ENCODE peak calls at places on chromosomes 6 and 20, in ten cellular contexts. One of them, this sample, is unnamed.

GRCh38 chr6:122364084-122364483 is 35.4 kb upstream of the HSF2 start:
- DNase-seq in COR-L47: no peak
- DNase-seq in CD8-positive, alpha-beta memory T cell: no peak
- DNase-seq in HTR-8/SVneo: no peak
- DNase-seq in AG04450: no peak
- DNase-seq in amniotic stem cell: no peak
- DNase-seq in heart right ventricle: no peak
- DNase-seq in Panc1: no peak
- DNase-seq in hippocampal formation: no peak
- DNase-seq in stomach: no peak
- DNase-seq in this sample: no peak

GRCh38 chr6:10510592-10511367 is 10.4 kb upstream of the GCNT2 start:
- DNase-seq in COR-L47: peak
- DNase-seq in CD8-positive, alpha-beta memory T cell: no peak
- DNase-seq in HTR-8/SVneo: peak
- DNase-seq in AG04450: no peak
- DNase-seq in amniotic stem cell: no peak
- DNase-seq in heart right ventricle: peak
- DNase-seq in Panc1: no peak
- DNase-seq in hippocampal formation: peak
- DNase-seq in stomach: peak
- DNase-seq in this sample: peak

GRCh38 chr6:69456086-69456485 is 340.7 kb downstream of the LMBRD1 start:
- DNase-seq in COR-L47: no peak
- DNase-seq in CD8-positive, alpha-beta memory T cell: no peak
- DNase-seq in HTR-8/SVneo: no peak
- DNase-seq in AG04450: no peak
- DNase-seq in amniotic stem cell: no peak
- DNase-seq in heart right ventricle: no peak
- DNase-seq in Panc1: no peak
- DNase-seq in hippocampal formation: peak
- DNase-seq in stomach: no peak
- DNase-seq in this sample: no peak

GRCh38 chr6:33170176-33171095 is 21.8 kb downstream of the COL11A2 start:
- DNase-seq in COR-L47: no peak
- DNase-seq in CD8-positive, alpha-beta memory T cell: no peak
- DNase-seq in HTR-8/SVneo: no peak
- DNase-seq in AG04450: no peak
- DNase-seq in amniotic stem cell: no peak
- DNase-seq in heart right ventricle: no peak
- DNase-seq in Panc1: no peak
- DNase-seq in hippocampal formation: no peak
- DNase-seq in stomach: no peak
- DNase-seq in this sample: no peak

GRCh38 chr6:3630258-3630828 is 121.2 kb downstream of the PXDC1 start:
- DNase-seq in COR-L47: no peak
- DNase-seq in CD8-positive, alpha-beta memory T cell: no peak
- DNase-seq in HTR-8/SVneo: no peak
- DNase-seq in AG04450: no peak
- DNase-seq in amniotic stem cell: no peak
- DNase-seq in heart right ventricle: no peak
- DNase-seq in Panc1: no peak
- DNase-seq in hippocampal formation: no peak
- DNase-seq in stomach: no peak
- DNase-seq in this sample: no peak

GRCh38 chr20:51958636-51959542 is 156.6 kb upstream of the SALL4 start:
- DNase-seq in COR-L47: no peak
- DNase-seq in CD8-positive, alpha-beta memory T cell: no peak
- DNase-seq in HTR-8/SVneo: no peak
- DNase-seq in AG04450: no peak
- DNase-seq in amniotic stem cell: no peak
- DNase-seq in heart right ventricle: no peak
- DNase-seq in Panc1: no peak
- DNase-seq in hippocampal formation: no peak
- DNase-seq in stomach: no peak
- DNase-seq in this sample: no peak

GRCh38 chr20:15359056-15359455 is 1021.6 kb upstream of the FLRT3 start:
- DNase-seq in COR-L47: no peak
- DNase-seq in CD8-positive, alpha-beta memory T cell: no peak
- DNase-seq in HTR-8/SVneo: no peak
- DNase-seq in AG04450: no peak
- DNase-seq in amniotic stem cell: peak
- DNase-seq in heart right ventricle: no peak
- DNase-seq in Panc1: peak
- DNase-seq in hippocampal formation: no peak
- DNase-seq in stomach: no peak
- DNase-seq in this sample: no peak

GRCh38 chr6:41581381-41581991 is 35.3 kb downstream of the FOXP4 start:
- DNase-seq in COR-L47: no peak
- DNase-seq in CD8-positive, alpha-beta memory T cell: no peak
- DNase-seq in HTR-8/SVneo: peak
- DNase-seq in AG04450: peak
- DNase-seq in amniotic stem cell: peak
- DNase-seq in heart right ventricle: peak
- DNase-seq in Panc1: no peak
- DNase-seq in hippocampal formation: no peak
- DNase-seq in stomach: no peak
- DNase-seq in this sample: no peak

GRCh38 chr6:163585932-163586437 is 171.5 kb downstream of the QKI start:
- DNase-seq in COR-L47: no peak
- DNase-seq in CD8-positive, alpha-beta memory T cell: no peak
- DNase-seq in HTR-8/SVneo: peak
- DNase-seq in AG04450: peak
- DNase-seq in amniotic stem cell: peak
- DNase-seq in heart right ventricle: peak
- DNase-seq in Panc1: no peak
- DNase-seq in hippocampal formation: no peak
- DNase-seq in stomach: no peak
- DNase-seq in this sample: no peak

GRCh38 chr20:43916073-43916874 is 1.6 kb downstream of the TOX2 start:
- DNase-seq in COR-L47: no peak
- DNase-seq in CD8-positive, alpha-beta memory T cell: no peak
- DNase-seq in HTR-8/SVneo: no peak
- DNase-seq in AG04450: no peak
- DNase-seq in amniotic stem cell: no peak
- DNase-seq in heart right ventricle: no peak
- DNase-seq in Panc1: no peak
- DNase-seq in hippocampal formation: no peak
- DNase-seq in stomach: no peak
- DNase-seq in this sample: no peak

GRCh38 chr6:108200631-108201030 is 34.8 kb downstream of the NR2E1 start:
- DNase-seq in COR-L47: peak
- DNase-seq in CD8-positive, alpha-beta memory T cell: no peak
- DNase-seq in HTR-8/SVneo: peak
- DNase-seq in AG04450: no peak
- DNase-seq in amniotic stem cell: peak
- DNase-seq in heart right ventricle: no peak
- DNase-seq in Panc1: peak
- DNase-seq in hippocampal formation: no peak
- DNase-seq in stomach: no peak
- DNase-seq in this sample: no peak

GRCh38 chr20:63697357-63697867 is 960 bp downstream of the TNFRSF6B start:
- DNase-seq in COR-L47: no peak
- DNase-seq in CD8-positive, alpha-beta memory T cell: no peak
- DNase-seq in HTR-8/SVneo: no peak
- DNase-seq in AG04450: no peak
- DNase-seq in amniotic stem cell: no peak
- DNase-seq in heart right ventricle: peak
- DNase-seq in Panc1: no peak
- DNase-seq in hippocampal formation: no peak
- DNase-seq in stomach: no peak
- DNase-seq in this sample: peak

GRCh38 chr6:68225729-68226128 is 409.4 kb upstream of the ADGRB3 start:
- DNase-seq in COR-L47: no peak
- DNase-seq in CD8-positive, alpha-beta memory T cell: no peak
- DNase-seq in HTR-8/SVneo: no peak
- DNase-seq in AG04450: no peak
- DNase-seq in amniotic stem cell: no peak
- DNase-seq in heart right ventricle: no peak
- DNase-seq in Panc1: no peak
- DNase-seq in hippocampal formation: no peak
- DNase-seq in stomach: no peak
- DNase-seq in this sample: no peak

GRCh38 chr6:120606743-120607142 is 727.5 kb downstream of the TBC1D32 start:
- DNase-seq in COR-L47: no peak
- DNase-seq in CD8-positive, alpha-beta memory T cell: no peak
- DNase-seq in HTR-8/SVneo: no peak
- DNase-seq in AG04450: no peak
- DNase-seq in amniotic stem cell: no peak
- DNase-seq in heart right ventricle: no peak
- DNase-seq in Panc1: no peak
- DNase-seq in hippocampal formation: no peak
- DNase-seq in stomach: no peak
- DNase-seq in this sample: no peak

GRCh38 chr6:31795616-31796298 is at the start of gene VARS1:
- DNase-seq in COR-L47: peak
- DNase-seq in CD8-positive, alpha-beta memory T cell: peak
- DNase-seq in HTR-8/SVneo: peak
- DNase-seq in AG04450: peak
- DNase-seq in amniotic stem cell: peak
- DNase-seq in heart right ventricle: peak
- DNase-seq in Panc1: no peak
- DNase-seq in hippocampal formation: peak
- DNase-seq in stomach: peak
- DNase-seq in this sample: peak

GRCh38 chr20:34404803-34405202 is 41.7 kb downstream of the ITCH start:
- DNase-seq in COR-L47: no peak
- DNase-seq in CD8-positive, alpha-beta memory T cell: no peak
- DNase-seq in HTR-8/SVneo: no peak
- DNase-seq in AG04450: no peak
- DNase-seq in amniotic stem cell: no peak
- DNase-seq in heart right ventricle: no peak
- DNase-seq in Panc1: no peak
- DNase-seq in hippocampal formation: no peak
- DNase-seq in stomach: no peak
- DNase-seq in this sample: no peak

GRCh38 chr6:34288581-34288980 is 39.8 kb upstream of the SMIM29 start:
- DNase-seq in COR-L47: no peak
- DNase-seq in CD8-positive, alpha-beta memory T cell: no peak
- DNase-seq in HTR-8/SVneo: no peak
- DNase-seq in AG04450: no peak
- DNase-seq in amniotic stem cell: no peak
- DNase-seq in heart right ventricle: no peak
- DNase-seq in Panc1: no peak
- DNase-seq in hippocampal formation: no peak
- DNase-seq in stomach: no peak
- DNase-seq in this sample: no peak